ENCODE peak calls at places on chromosome 10, in six cellular contexts. V, H, N, R, K and O are unnamed samples.

GRCh38 chr10:114881462-114881861 is 56.5 kb upstream of the TRUB1 start:
- DNase-seq in K (no peak), H (no peak), N (no peak), R (no peak), V (no peak), O (no peak)

GRCh38 chr10:13347235-13348156 is 597 bp downstream of the SEPHS1 start:
- DNase-seq in K (peak; percentile 75), V (peak; percentile 90), H (peak; percentile 91), N (peak; percentile 91), R (peak; percentile 81), O (peak; percentile 91)

GRCh38 chr10:86757110-86757790 is 831 bp downstream of the BMPR1A start:
- DNase-seq in V (peak; percentile 68), H (no peak), K (peak; percentile 68), R (peak; percentile 70), N (peak; percentile 19), O (peak; percentile 85)

GRCh38 chr10:70093335-70093944 is 39.2 kb downstream of the AIFM2 start:
- DNase-seq in R (no peak), K (no peak), V (no peak), H (no peak), N (peak; percentile 24), O (no peak)

GRCh38 chr10:26858707-26859034 is 2.1 kb downstream of the ABI1 start:
- DNase-seq in K (peak; percentile 46), H (no peak), N (peak; percentile 25), R (peak; percentile 11), V (no peak), O (no peak)

GRCh38 chr10:17244712-17245365 is 16.8 kb downstream of the VIM start:
- DNase-seq in K (no peak), V (no peak), R (no peak), N (no peak), H (no peak), O (no peak)

GRCh38 chr10:23150081-23150480 is 42.0 kb upstream of the PTF1A start:
- DNase-seq in K (no peak), H (no peak), V (no peak), R (no peak), N (no peak), O (no peak)

GRCh38 chr10:20202337-20202736 is 386.1 kb downstream of the PLXDC2 start:
- DNase-seq in V (no peak), N (no peak), R (no peak), K (no peak), H (no peak), O (no peak)

GRCh38 chr10:100969175-100970075 is at the start of gene SEMA4G:
- DNase-seq in V (no peak), R (peak; percentile 24), K (peak; percentile 36), H (peak; percentile 80), N (peak; percentile 45), O (peak; percentile 86)

GRCh38 chr10:44776181-44776580 is 135.0 kb upstream of the TMEM72 start:
- DNase-seq in V (no peak), R (no peak), K (no peak), H (no peak), N (no peak), O (no peak)

GRCh38 chr10:115774721-115775120 is 498.3 kb downstream of the GFRA1 start:
- DNase-seq in V (no peak), R (no peak), K (no peak), N (no peak), H (no peak), O (no peak)

GRCh38 chr10:28790146-28790545 is 112.8 kb downstream of the BAMBI start:
- DNase-seq in R (no peak), K (no peak), V (no peak), N (no peak), H (no peak), O (no peak)

GRCh38 chr10:122348512-122348911 is 26.0 kb upstream of the PLEKHA1 start:
- DNase-seq in V (no peak), N (peak; percentile 7), H (peak; percentile 22), K (no peak), R (no peak), O (no peak)

DNA sequence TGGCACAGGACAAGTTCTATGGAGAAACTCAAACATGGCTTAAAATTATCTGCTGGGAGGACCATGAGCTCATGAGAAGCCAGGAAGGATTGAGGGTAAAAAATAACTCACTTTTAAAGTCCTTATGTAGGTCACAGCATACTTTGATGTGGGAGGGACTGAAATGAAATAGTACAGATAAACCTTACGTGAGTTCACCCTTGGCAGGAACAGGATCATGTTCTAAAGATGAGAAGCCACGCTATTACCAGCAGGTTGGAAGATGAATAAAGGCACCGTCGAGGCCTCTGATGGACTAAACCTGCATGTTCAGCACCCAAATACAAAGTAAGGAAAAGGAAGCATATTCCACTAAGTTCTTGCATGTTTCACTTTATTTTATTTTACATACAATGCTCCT is 369.3 kb upstream of the KLF6 start:
- DNase-seq in K (no peak), R (no peak), N (no peak), H (no peak), V (no peak), O (no peak)
- TF ChIP-seq CTCF in K (no peak), R (no peak), N (no peak), H (no peak), V (no peak), O (no peak)

GRCh38 chr10:125115409-125115808 is 45.0 kb downstream of the CTBP2 start:
- DNase-seq in N (no peak), R (no peak), V (no peak), K (no peak), H (no peak), O (no peak)

GRCh38 chr10:125114761-125115391 is 45.5 kb downstream of the CTBP2 start:
- DNase-seq in R (no peak), N (no peak), K (peak; percentile 38), H (no peak), V (no peak), O (no peak)

GRCh38 chr10:125111350-125111749 is 49.0 kb downstream of the CTBP2 start:
- DNase-seq in K (no peak), N (no peak), H (no peak), R (no peak), V (no peak), O (no peak)

GRCh38 chr10:125113661-125114388 is 46.5 kb downstream of the CTBP2 start:
- DNase-seq in V (no peak), N (no peak), R (no peak), K (peak; percentile 32), H (no peak), O (no peak)

GRCh38 chr10:125112697-125113494 is 47.5 kb downstream of the CTBP2 start:
- DNase-seq in V (no peak), R (no peak), K (no peak), H (no peak), N (no peak), O (no peak)
- TF ChIP-seq CTCF in V (no peak), R (no peak), K (no peak), H (no peak), N (no peak), O (no peak)

GRCh38 chr10:73871915-73872710 is 2.2 kb downstream of the CAMK2G start:
- DNase-seq in R (no peak), V (no peak), H (no peak), N (no peak), K (no peak), O (no peak)
- TF ChIP-seq CTCF in R (peak; percentile 30), V (no peak), H (no peak), N (no peak), K (peak; percentile 22), O (peak; percentile 38)

GRCh38 chr10:124262249-124262865 is 156.4 kb downstream of the OAT start:
- DNase-seq in N (no peak), R (no peak), K (peak; percentile 1), H (no peak), V (no peak), O (no peak)
- TF ChIP-seq CTCF in N (no peak), R (peak; percentile 1), K (no peak), H (peak; percentile 29), V (no peak), O (no peak)

GRCh38 chr10:15069230-15069629 is 19.3 kb downstream of the ACBD7 start:
- DNase-seq in R (no peak), K (no peak), V (no peak), N (peak; percentile 19), H (no peak), O (no peak)
- TF ChIP-seq CTCF in R (no peak), K (no peak), V (no peak), N (no peak), H (no peak), O (no peak)

DNA sequence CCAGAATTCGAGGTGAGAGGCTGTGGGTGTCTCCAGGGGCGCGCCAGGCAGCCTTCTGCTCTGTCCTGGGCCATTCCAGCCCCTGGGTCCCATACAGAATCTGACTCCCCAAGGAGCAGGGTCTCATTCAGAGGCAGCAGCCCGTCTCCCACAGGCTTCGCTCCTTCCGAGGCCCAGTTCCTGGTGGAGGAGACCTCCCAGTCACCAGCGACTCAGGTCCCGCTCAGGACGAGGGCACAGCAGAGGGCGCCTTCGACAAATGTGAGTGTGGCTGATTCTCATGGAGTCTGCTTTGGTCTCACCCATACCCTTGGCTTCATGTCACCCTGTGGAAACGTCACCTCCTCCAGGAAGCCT is 81.8 kb upstream of the GPR26 start:
- DNase-seq in R (no peak), V (no peak), N (no peak), H (no peak), K (no peak), O (no peak)
- TF ChIP-seq CTCF in R (no peak), V (no peak), N (no peak), H (no peak), K (no peak), O (no peak)

DNA sequence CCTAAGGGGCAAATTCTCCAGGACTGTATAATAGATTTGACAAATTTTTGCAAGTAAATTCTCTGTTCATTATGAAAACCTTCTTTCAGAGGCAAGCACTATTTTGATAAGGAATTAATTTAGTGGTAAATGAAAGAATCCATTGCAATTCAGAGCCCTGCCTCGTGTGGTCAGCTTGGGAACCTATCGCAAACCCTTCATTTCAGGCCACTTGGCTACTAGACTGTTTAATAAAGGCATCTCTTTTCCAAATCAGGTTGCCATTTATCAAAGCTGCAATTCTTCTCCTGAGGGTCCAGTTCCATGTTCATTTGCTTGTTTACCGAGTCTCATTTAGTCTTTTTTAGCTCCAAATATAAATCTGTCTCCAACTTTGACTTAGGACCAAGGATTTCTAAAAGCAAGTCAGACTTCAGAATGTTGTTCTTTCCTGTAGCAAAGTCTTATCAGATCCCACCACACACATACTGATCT is 28.4 kb downstream of the PPP1R3C start:
- DNase-seq in N (no peak), V (no peak), H (no peak), K (peak; percentile 38), R (no peak), O (no peak)
- TF ChIP-seq CTCF in N (no peak), V (no peak), H (no peak), K (peak; percentile 24), R (peak; percentile 39), O (peak; percentile 21)

GRCh38 chr10:99682752-99683151 is 23.4 kb downstream of the ENTPD7 start:
- DNase-seq in R (no peak), V (no peak), N (peak; percentile 5), H (no peak), K (peak; percentile 12), O (no peak)
- TF ChIP-seq CTCF in R (no peak), V (no peak), N (peak; percentile 20), H (no peak), K (no peak), O (no peak)

DNA sequence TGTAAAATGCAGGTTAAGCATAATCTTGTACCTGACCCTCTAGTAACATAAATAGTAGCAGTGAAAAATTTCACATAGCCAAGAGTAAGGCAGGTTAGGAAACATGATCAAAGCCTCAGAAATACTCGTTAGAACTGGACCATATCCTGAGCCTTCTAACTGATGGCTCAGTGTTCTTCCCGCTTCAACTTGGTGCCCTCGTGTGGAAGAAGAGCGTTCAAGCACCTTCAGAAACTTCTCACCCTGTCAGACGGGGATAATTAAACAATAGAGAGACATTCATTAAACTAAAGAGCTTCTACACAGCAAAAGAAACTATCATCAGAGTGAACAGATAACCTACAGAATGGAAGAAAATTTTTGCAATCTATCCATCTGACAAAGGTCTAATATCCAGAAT is 124.5 kb downstream of the MYOF start:
- DNase-seq in H (no peak), N (peak; percentile 56), R (peak; percentile 41), V (no peak), K (peak; percentile 55), O (no peak)
- TF ChIP-seq CTCF in H (peak; percentile 49), N (peak; percentile 59), R (peak; percentile 65), V (no peak), K (peak; percentile 61), O (peak; percentile 60)